ENCODE peak calls at places on chromosomes 16 and 17, in nine cellular contexts. One of them, this sample, is unnamed.

GRCh38 chr17:37710344-37710886 is 34.4 kb downstream of the HNF1B start:
- DNase-seq in RWPE1: no peak
- DNase-seq in tibial nerve: no peak
- DNase-seq in ovary: no peak
- DNase-seq in heart right ventricle: no peak
- DNase-seq in heart left ventricle: no peak
- DNase-seq in spleen: no peak
- DNase-seq in uterus: no peak
- DNase-seq in upper lobe of right lung: peak
- DNase-seq in this sample: no peak

GRCh38 chr16:12186774-12187335 is 210.3 kb downstream of the SNX29 start:
- DNase-seq in RWPE1: no peak
- DNase-seq in tibial nerve: no peak
- DNase-seq in ovary: no peak
- DNase-seq in heart right ventricle: no peak
- DNase-seq in heart left ventricle: no peak
- DNase-seq in spleen: no peak
- DNase-seq in uterus: no peak
- DNase-seq in upper lobe of right lung: no peak
- DNase-seq in this sample: no peak

GRCh38 chr17:34412965-34413441 is 50.0 kb upstream of the CCL1 start:
- DNase-seq in RWPE1: no peak
- DNase-seq in tibial nerve: no peak
- DNase-seq in ovary: no peak
- DNase-seq in heart right ventricle: no peak
- DNase-seq in heart left ventricle: no peak
- DNase-seq in spleen: no peak
- DNase-seq in uterus: no peak
- DNase-seq in upper lobe of right lung: no peak
- DNase-seq in this sample: no peak

GRCh38 chr17:15087946-15088345 is 177.2 kb downstream of the PMP22 start:
- DNase-seq in RWPE1: no peak
- DNase-seq in tibial nerve: no peak
- DNase-seq in ovary: no peak
- DNase-seq in heart right ventricle: peak
- DNase-seq in heart left ventricle: peak
- DNase-seq in spleen: no peak
- DNase-seq in uterus: no peak
- DNase-seq in upper lobe of right lung: no peak
- DNase-seq in this sample: no peak

GRCh38 chr17:66829386-66829864 is 5.5 kb upstream of the CACNG5 start:
- DNase-seq in RWPE1: peak
- DNase-seq in tibial nerve: no peak
- DNase-seq in ovary: peak
- DNase-seq in heart right ventricle: peak
- DNase-seq in heart left ventricle: no peak
- DNase-seq in spleen: no peak
- DNase-seq in uterus: peak
- DNase-seq in upper lobe of right lung: no peak
- DNase-seq in this sample: no peak

GRCh38 chr17:1906622-1907021 is 76.8 kb downstream of the RPA1 start:
- DNase-seq in RWPE1: no peak
- DNase-seq in tibial nerve: no peak
- DNase-seq in ovary: no peak
- DNase-seq in heart right ventricle: no peak
- DNase-seq in heart left ventricle: no peak
- DNase-seq in spleen: no peak
- DNase-seq in uterus: no peak
- DNase-seq in upper lobe of right lung: no peak
- DNase-seq in this sample: no peak

GRCh38 chr17:42537826-42538451 is 1.9 kb downstream of the NAGLU start:
- DNase-seq in RWPE1: no peak
- DNase-seq in tibial nerve: no peak
- DNase-seq in ovary: no peak
- DNase-seq in heart right ventricle: no peak
- DNase-seq in heart left ventricle: no peak
- DNase-seq in spleen: no peak
- DNase-seq in uterus: no peak
- DNase-seq in upper lobe of right lung: no peak
- DNase-seq in this sample: no peak

GRCh38 chr17:48634446-48635208 is 8.5 kb upstream of the HOXB9 start:
- DNase-seq in RWPE1: no peak
- DNase-seq in tibial nerve: no peak
- DNase-seq in ovary: no peak
- DNase-seq in heart right ventricle: no peak
- DNase-seq in heart left ventricle: no peak
- DNase-seq in spleen: no peak
- DNase-seq in uterus: no peak
- DNase-seq in upper lobe of right lung: peak
- DNase-seq in this sample: no peak

GRCh38 chr16:26599786-26600107 is 467.0 kb upstream of the C16orf82 start:
- DNase-seq in RWPE1: no peak
- DNase-seq in tibial nerve: no peak
- DNase-seq in ovary: no peak
- DNase-seq in heart right ventricle: no peak
- DNase-seq in heart left ventricle: no peak
- DNase-seq in spleen: no peak
- DNase-seq in uterus: no peak
- DNase-seq in upper lobe of right lung: no peak
- DNase-seq in this sample: no peak

GRCh38 chr17:36870618-36871002 is 66.7 kb upstream of the LHX1 start:
- DNase-seq in RWPE1: no peak
- DNase-seq in tibial nerve: no peak
- DNase-seq in ovary: no peak
- DNase-seq in heart right ventricle: no peak
- DNase-seq in heart left ventricle: no peak
- DNase-seq in spleen: peak
- DNase-seq in uterus: no peak
- DNase-seq in upper lobe of right lung: no peak
- DNase-seq in this sample: no peak

GRCh38 chr17:77140878-77141767 is at the start of gene SEC14L1:
- DNase-seq in RWPE1: peak
- DNase-seq in tibial nerve: peak
- DNase-seq in ovary: peak
- DNase-seq in heart right ventricle: no peak
- DNase-seq in heart left ventricle: peak
- DNase-seq in spleen: peak
- DNase-seq in uterus: peak
- DNase-seq in upper lobe of right lung: peak
- DNase-seq in this sample: no peak

GRCh38 chr17:38871247-38871991 is 1.6 kb downstream of the LASP1 start:
- DNase-seq in RWPE1: peak
- DNase-seq in tibial nerve: peak
- DNase-seq in ovary: peak
- DNase-seq in heart right ventricle: peak
- DNase-seq in heart left ventricle: peak
- DNase-seq in spleen: peak
- DNase-seq in uterus: peak
- DNase-seq in upper lobe of right lung: peak
- DNase-seq in this sample: peak

GRCh38 chr16:4411684-4412083 is 4.7 kb downstream of the CORO7 start:
- DNase-seq in RWPE1: no peak
- DNase-seq in tibial nerve: peak
- DNase-seq in ovary: peak
- DNase-seq in heart right ventricle: peak
- DNase-seq in heart left ventricle: peak
- DNase-seq in spleen: peak
- DNase-seq in uterus: peak
- DNase-seq in upper lobe of right lung: peak
- DNase-seq in this sample: no peak

GRCh38 chr16:65196696-65197095 is 74.8 kb upstream of the CDH11 start:
- DNase-seq in RWPE1: no peak
- DNase-seq in tibial nerve: no peak
- DNase-seq in ovary: no peak
- DNase-seq in heart right ventricle: no peak
- DNase-seq in heart left ventricle: no peak
- DNase-seq in spleen: no peak
- DNase-seq in uterus: no peak
- DNase-seq in upper lobe of right lung: no peak
- DNase-seq in this sample: no peak

GRCh38 chr16:87337247-87337646 is 20.1 kb upstream of the C16orf95 start:
- DNase-seq in RWPE1: no peak
- DNase-seq in tibial nerve: no peak
- DNase-seq in ovary: no peak
- DNase-seq in heart right ventricle: no peak
- DNase-seq in heart left ventricle: no peak
- DNase-seq in spleen: no peak
- DNase-seq in uterus: no peak
- DNase-seq in upper lobe of right lung: no peak
- DNase-seq in this sample: no peak

GRCh38 chr17:69967910-69968411 is 107.1 kb upstream of the KCNJ16 start:
- DNase-seq in RWPE1: no peak
- DNase-seq in tibial nerve: no peak
- DNase-seq in ovary: no peak
- DNase-seq in heart right ventricle: no peak
- DNase-seq in heart left ventricle: no peak
- DNase-seq in spleen: no peak
- DNase-seq in uterus: no peak
- DNase-seq in upper lobe of right lung: no peak
- DNase-seq in this sample: no peak

GRCh38 chr17:75064867-75065561 is 18.0 kb downstream of the KCTD2 start:
- DNase-seq in RWPE1: no peak
- DNase-seq in tibial nerve: no peak
- DNase-seq in ovary: no peak
- DNase-seq in heart right ventricle: no peak
- DNase-seq in heart left ventricle: no peak
- DNase-seq in spleen: no peak
- DNase-seq in uterus: no peak
- DNase-seq in upper lobe of right lung: no peak
- DNase-seq in this sample: no peak

GRCh38 chr16:30923554-30924085 is at the start of gene FBXL19:
- DNase-seq in RWPE1: no peak
- DNase-seq in tibial nerve: peak
- DNase-seq in ovary: peak
- DNase-seq in heart right ventricle: no peak
- DNase-seq in heart left ventricle: peak
- DNase-seq in spleen: peak
- DNase-seq in uterus: peak
- DNase-seq in upper lobe of right lung: peak
- DNase-seq in this sample: no peak

GRCh38 chr16:30921748-30922419 is 1.5 kb upstream of the FBXL19 start:
- DNase-seq in RWPE1: peak
- DNase-seq in tibial nerve: peak
- DNase-seq in ovary: peak
- DNase-seq in heart right ventricle: peak
- DNase-seq in heart left ventricle: peak
- DNase-seq in spleen: peak
- DNase-seq in uterus: peak
- DNase-seq in upper lobe of right lung: peak
- DNase-seq in this sample: peak

GRCh38 chr16:30922420-30922959 is 882 bp upstream of the FBXL19 start:
- DNase-seq in RWPE1: peak
- DNase-seq in tibial nerve: peak
- DNase-seq in ovary: peak
- DNase-seq in heart right ventricle: peak
- DNase-seq in heart left ventricle: peak
- DNase-seq in spleen: peak
- DNase-seq in uterus: peak
- DNase-seq in upper lobe of right lung: peak
- DNase-seq in this sample: peak

GRCh38 chr16:30922960-30923535 is 324 bp upstream of the FBXL19 start:
- DNase-seq in RWPE1: peak
- DNase-seq in tibial nerve: peak
- DNase-seq in ovary: peak
- DNase-seq in heart right ventricle: peak
- DNase-seq in heart left ventricle: peak
- DNase-seq in spleen: peak
- DNase-seq in uterus: peak
- DNase-seq in upper lobe of right lung: peak
- DNase-seq in this sample: peak

DNA sequence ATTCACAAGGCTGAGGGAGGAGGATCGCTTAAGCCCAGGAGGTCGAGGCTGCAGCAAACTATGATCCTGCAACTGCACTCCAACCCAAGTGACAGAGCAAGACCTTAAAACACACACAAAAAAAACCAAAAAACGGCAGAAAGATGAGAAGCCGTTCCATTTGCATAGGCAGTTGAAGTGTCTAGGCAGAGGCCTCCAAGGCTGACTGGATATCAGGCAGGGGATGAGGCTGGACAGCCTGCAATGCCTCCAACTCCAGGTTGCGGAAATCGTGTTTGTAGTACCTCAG is 2.0 kb upstream of the FBXL19 start:
- DNase-seq in RWPE1: no peak
- DNase-seq in tibial nerve: no peak
- DNase-seq in ovary: no peak
- DNase-seq in heart right ventricle: no peak
- DNase-seq in heart left ventricle: no peak
- DNase-seq in spleen: no peak
- DNase-seq in uterus: no peak
- DNase-seq in upper lobe of right lung: no peak
- DNase-seq in this sample: no peak
- H3K27ac ChIP-seq in RWPE1: peak
- H3K27ac ChIP-seq in tibial nerve: peak
- H3K27ac ChIP-seq in ovary: peak
- H3K27ac ChIP-seq in heart right ventricle: peak
- H3K27ac ChIP-seq in heart left ventricle: peak
- H3K27ac ChIP-seq in spleen: peak
- H3K27ac ChIP-seq in uterus: peak
- H3K27ac ChIP-seq in upper lobe of right lung: peak
- H3K27ac ChIP-seq in this sample: peak

DNA sequence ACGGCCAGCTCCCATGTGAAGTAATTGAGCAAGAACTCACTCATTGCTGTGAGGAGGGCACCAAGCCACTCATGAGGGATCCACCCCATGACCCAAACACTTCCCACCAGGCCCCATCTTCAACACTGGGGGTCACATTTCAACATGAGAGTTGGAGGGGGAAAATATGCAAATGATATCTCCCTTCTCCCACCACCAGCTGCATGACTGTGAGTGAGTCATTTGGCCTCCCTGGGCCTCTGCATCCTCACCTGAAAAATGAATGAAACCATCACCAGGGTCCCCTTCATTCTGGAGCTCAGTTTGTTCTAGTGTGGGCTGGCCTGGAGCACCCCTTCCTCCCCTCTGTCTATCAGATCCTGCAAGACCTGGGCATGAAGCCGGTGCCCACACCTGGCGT is 6.8 kb upstream of the MED9 start:
- DNase-seq in RWPE1: no peak
- DNase-seq in tibial nerve: no peak
- DNase-seq in ovary: no peak
- DNase-seq in heart right ventricle: no peak
- DNase-seq in heart left ventricle: no peak
- DNase-seq in spleen: no peak
- DNase-seq in uterus: no peak
- DNase-seq in upper lobe of right lung: no peak
- DNase-seq in this sample: no peak
- H3K27ac ChIP-seq in RWPE1: no peak
- H3K27ac ChIP-seq in tibial nerve: no peak
- H3K27ac ChIP-seq in ovary: no peak
- H3K27ac ChIP-seq in heart right ventricle: no peak
- H3K27ac ChIP-seq in heart left ventricle: no peak
- H3K27ac ChIP-seq in spleen: no peak
- H3K27ac ChIP-seq in uterus: no peak
- H3K27ac ChIP-seq in upper lobe of right lung: no peak
- H3K27ac ChIP-seq in this sample: no peak

GRCh38 chr17:79988163-79988971 is 47.3 kb downstream of the TBC1D16 start:
- DNase-seq in RWPE1: peak
- DNase-seq in tibial nerve: no peak
- DNase-seq in ovary: peak
- DNase-seq in heart right ventricle: no peak
- DNase-seq in heart left ventricle: no peak
- DNase-seq in spleen: peak
- DNase-seq in uterus: peak
- DNase-seq in upper lobe of right lung: no peak
- DNase-seq in this sample: no peak
- H3K27ac ChIP-seq in RWPE1: peak
- H3K27ac ChIP-seq in tibial nerve: peak
- H3K27ac ChIP-seq in ovary: peak
- H3K27ac ChIP-seq in heart right ventricle: no peak
- H3K27ac ChIP-seq in heart left ventricle: no peak
- H3K27ac ChIP-seq in spleen: peak
- H3K27ac ChIP-seq in uterus: peak
- H3K27ac ChIP-seq in upper lobe of right lung: peak
- H3K27ac ChIP-seq in this sample: no peak

GRCh38 chr16:74747716-74748041 is 26.9 kb downstream of the FA2H start:
- DNase-seq in RWPE1: no peak
- DNase-seq in tibial nerve: no peak
- DNase-seq in ovary: no peak
- DNase-seq in heart right ventricle: no peak
- DNase-seq in heart left ventricle: no peak
- DNase-seq in spleen: peak
- DNase-seq in uterus: no peak
- DNase-seq in upper lobe of right lung: no peak
- DNase-seq in this sample: no peak
- H3K27ac ChIP-seq in RWPE1: no peak
- H3K27ac ChIP-seq in tibial nerve: peak
- H3K27ac ChIP-seq in ovary: no peak
- H3K27ac ChIP-seq in heart right ventricle: no peak
- H3K27ac ChIP-seq in heart left ventricle: no peak
- H3K27ac ChIP-seq in spleen: no peak
- H3K27ac ChIP-seq in uterus: no peak
- H3K27ac ChIP-seq in upper lobe of right lung: no peak
- H3K27ac ChIP-seq in this sample: no peak

This sample was measured in ascending aorta.